ENCODE peak calls at places on chromosomes 4 and X, in eight cellular contexts. P is colonic mucosa, B is kidney epithelial cell, L is AG09309, V is heart left ventricle, K is tibial artery, C is IMR-90, X is HepG2. G is an unnamed sample.
A peak's percentile ranks its signal among the peaks of the same experiment; 100 is the strongest.

GRCh38 chrX:38438321-38438720 is 85.9 kb downstream of the OTC start:
- DNase-seq in P (no peak), B (no peak), L (no peak), V (no peak), K (no peak), C (no peak), X (no peak), G (no peak)

GRCh38 chr4:106365613-106366012 is 3.0 kb downstream of the GIMD1 start:
- DNase-seq in P (no peak), B (peak; percentile 82), L (peak; percentile 82), V (no peak), K (no peak), C (peak; percentile 95), X (peak; percentile 89), G (peak; percentile 24)

GRCh38 chrX:33339219-33339618 is 127.9 kb upstream of the DMD start:
- DNase-seq in P (no peak), B (no peak), L (no peak), V (no peak), K (no peak), C (peak; percentile 16), X (no peak), G (no peak)

GRCh38 chr4:185096032-185096653 is 46.9 kb upstream of the SLC25A4 start:
- DNase-seq in P (peak; percentile 29), B (peak; percentile 5), L (peak; percentile 5), V (peak; percentile 32), K (no peak), C (peak; percentile 31), X (peak; percentile 25), G (no peak)

GRCh38 chrX:40094041-40094899 is 3.5 kb downstream of the BCOR start:
- DNase-seq in P (peak; percentile 61), B (no peak), L (no peak), V (peak; percentile 59), K (peak; percentile 77), C (peak; percentile 55), X (no peak), G (no peak)

GRCh38 chr4:3368841-3369760 is 72.7 kb upstream of the HGFAC start:
- DNase-seq in P (no peak), B (no peak), L (no peak), V (no peak), K (no peak), C (no peak), X (no peak), G (no peak)

GRCh38 chrX:133980406-133980805 is 5.0 kb downstream of the GPC3 start:
- DNase-seq in P (no peak), B (no peak), L (no peak), V (no peak), K (no peak), C (no peak), X (no peak), G (no peak)

GRCh38 chrX:124726881-124727280 is 380.5 kb downstream of the SH2D1A start:
- DNase-seq in P (no peak), B (no peak), L (no peak), V (no peak), K (no peak), C (no peak), X (no peak), G (no peak)

GRCh38 chrX:107118322-107119147 is at the start of gene RBM41:
- DNase-seq in P (peak; percentile 84), B (peak; percentile 45), L (peak; percentile 23), V (peak; percentile 64), K (peak; percentile 80), C (peak; percentile 67), X (peak; percentile 81), G (peak; percentile 9)

GRCh38 chrX:8245411-8245810 is 74.3 kb upstream of the VCX2 start:
- DNase-seq in P (no peak), B (no peak), L (no peak), V (no peak), K (no peak), C (no peak), X (no peak), G (no peak)

GRCh38 chr4:48653217-48654014 is 126.7 kb downstream of the FRYL start:
- DNase-seq in P (peak; percentile 54), B (no peak), L (peak; percentile 4), V (peak; percentile 67), K (peak; percentile 68), C (peak; percentile 79), X (no peak), G (no peak)

GRCh38 chrX:154824638-154825037 is 9.8 kb downstream of the SMIM9 start:
- DNase-seq in P (no peak), B (no peak), L (no peak), V (no peak), K (no peak), C (no peak), X (no peak), G (no peak)

GRCh38 chrX:49878128-49878833 is 1.0 kb upstream of the USP27X start:
- DNase-seq in P (no peak), B (no peak), L (no peak), V (no peak), K (no peak), C (no peak), X (no peak), G (no peak)

GRCh38 chr4:152719856-152720556 is 40.2 kb upstream of the TMEM154 start:
- DNase-seq in P (no peak), B (no peak), L (no peak), V (no peak), K (no peak), C (no peak), X (no peak), G (no peak)

GRCh38 chr4:40662962-40663604 is 33.4 kb upstream of the RBM47 start:
- DNase-seq in P (no peak), B (peak; percentile 75), L (peak; percentile 33), V (no peak), K (no peak), C (peak; percentile 89), X (peak; percentile 68), G (no peak)

GRCh38 chr4:176793060-176793605 is 411 bp upstream of the VEGFC start:
- DNase-seq in P (no peak), B (no peak), L (no peak), V (no peak), K (no peak), C (no peak), X (no peak), G (no peak)

GRCh38 chrX:103913356-103914020 is 48.9 kb upstream of the TMSB15B start:
- DNase-seq in P (no peak), B (no peak), L (no peak), V (no peak), K (no peak), C (peak; percentile 8), X (no peak), G (no peak)

GRCh38 chr4:17665346-17665745 is 50.9 kb downstream of the MED28 start:
- DNase-seq in P (no peak), B (no peak), L (no peak), V (no peak), K (no peak), C (no peak), X (no peak), G (no peak)

GRCh38 chr4:28267166-28267565 is 1406.5 kb downstream of the STIM2 start:
- DNase-seq in P (no peak), B (no peak), L (no peak), V (no peak), K (no peak), C (peak; percentile 44), X (no peak), G (no peak)

GRCh38 chrX:47179221-47179927 is 14.3 kb upstream of the UBA1 start:
- DNase-seq in P (no peak), B (no peak), L (no peak), V (peak; percentile 57), K (peak; percentile 80), C (no peak), X (no peak), G (no peak)

GRCh38 chrX:140157611-140158010 is 192.3 kb upstream of the CXorf66 start:
- DNase-seq in P (no peak), B (peak; percentile 63), L (no peak), V (no peak), K (no peak), C (peak; percentile 8), X (no peak), G (no peak)

GRCh38 chr4:184417802-184418511 is 56.4 kb downstream of the IRF2 start:
- DNase-seq in P (no peak), B (peak; percentile 61), L (peak; percentile 66), V (no peak), K (no peak), C (peak; percentile 94), X (peak; percentile 27), G (peak; percentile 79)

GRCh38 chrX:19593684-19594083 is 78.4 kb upstream of the MAP3K15 start:
- DNase-seq in P (no peak), B (peak; percentile 9), L (no peak), V (peak; percentile 12), K (no peak), C (peak; percentile 48), X (peak; percentile 9), G (no peak)

GRCh38 chr4:102451266-102451665 is 49.9 kb upstream of the NFKB1 start:
- DNase-seq in P (no peak), B (no peak), L (no peak), V (no peak), K (no peak), C (no peak), X (no peak), G (no peak)

GRCh38 chr4:78553526-78554060 is 2.0 kb downstream of the ANXA3 start:
- DNase-seq in P (no peak), B (no peak), L (no peak), V (no peak), K (no peak), C (no peak), X (peak; percentile 26), G (no peak)
- H3K4me3 ChIP-seq in P (no peak overlapping the region), B (no peak overlapping the region), L (no peak overlapping the region), V (peak overlapping the region; percentile 68), K (no peak overlapping the region), C (no peak overlapping the region), X (no peak overlapping the region), G (no peak overlapping the region)

GRCh38 chr4:124334119-124334518 is 378.4 kb downstream of the ANKRD50 start:
- DNase-seq in P (peak; percentile 28), B (peak; percentile 55), L (peak; percentile 80), V (no peak), K (no peak), C (peak; percentile 89), X (peak; percentile 24), G (peak; percentile 76)
- TF ChIP-seq CTCF in P (peak; percentile 45), B (peak; percentile 54), L (peak; percentile 56), V (peak; percentile 77), K (peak; percentile 62), C (peak; percentile 75), X (peak; percentile 50), G (peak; percentile 38)

GRCh38 chr4:186265683-186266648 is at the start of gene F11:
- DNase-seq in P (no peak), B (no peak), L (no peak), V (no peak), K (no peak), C (no peak), X (peak; percentile 80), G (no peak)
- H3K4me3 ChIP-seq in P (no peak within 1 kb of the TSS), B (no peak within 1 kb of the TSS), L (no peak within 1 kb of the TSS), V (no peak within 1 kb of the TSS), K (no peak within 1 kb of the TSS), C (no peak within 1 kb of the TSS), X (peak within 1 kb of the TSS; percentile 86), G (no peak within 1 kb of the TSS)

GRCh38 chrX:26783512-26784225 is 567.7 kb downstream of the MAGEB5 start:
- DNase-seq in P (peak; percentile 19), B (no peak), L (no peak), V (no peak), K (no peak), C (peak; percentile 11), X (peak; percentile 65), G (no peak)

GRCh38 chrX:26778320-26778888 is 562.4 kb downstream of the MAGEB5 start:
- DNase-seq in P (no peak), B (no peak), L (no peak), V (no peak), K (no peak), C (no peak), X (no peak), G (no peak)
- TF ChIP-seq CTCF in P (no peak), B (peak; percentile 23), L (peak; percentile 9), V (no peak), K (no peak), C (no peak), X (no peak), G (peak; percentile 16)

G was measured in HFF-Myc.